ENCODE peak calls at places on chromosome X, in six cellular contexts. D, O, L, U, C and I are unnamed samples.
A peak's percentile ranks its signal among the peaks of the same experiment; 100 is the strongest.

GRCh38 chrX:150362599-150363481 is at the start of gene MAMLD1:
- DNase-seq in D (peak; percentile 63), O (peak; percentile 51), L (peak; percentile 47), U (no peak), C (peak; percentile 77), I (peak; percentile 50)

GRCh38 chrX:49242545-49243066 is 7.3 kb downstream of the CCDC22 start:
- DNase-seq in D (no peak), O (no peak), L (no peak), U (no peak), C (no peak), I (peak; percentile 3)

GRCh38 chrX:12950851-12951589 is 23.9 kb upstream of the TMSB4X start:
- DNase-seq in D (no peak), O (no peak), L (peak; percentile 78), U (peak; percentile 84), C (no peak), I (no peak)

GRCh38 chrX:7235071-7235470 is 87.1 kb upstream of the PUDP start:
- DNase-seq in D (no peak), O (no peak), L (no peak), U (no peak), C (no peak), I (no peak)

GRCh38 chrX:129930941-129931410 is 25.0 kb downstream of the UTP14A start:
- DNase-seq in D (no peak), O (no peak), L (no peak), U (no peak), C (no peak), I (no peak)

GRCh38 chrX:63713510-63713909 is 71.5 kb downstream of the ARHGEF9 start:
- DNase-seq in D (no peak), O (no peak), L (no peak), U (no peak), C (no peak), I (no peak)

GRCh38 chrX:154457491-154458115 is 478 bp upstream of the PLXNA3 start:
- DNase-seq in D (no peak), O (no peak), L (no peak), U (no peak), C (peak; percentile 56), I (no peak)

GRCh38 chrX:131778269-131779218 is 234.7 kb downstream of the OR13H1 start:
- DNase-seq in D (peak; percentile 70), O (no peak), L (peak; percentile 46), U (peak; percentile 75), C (peak; percentile 77), I (no peak)

GRCh38 chrX:129701624-129702069 is 37.1 kb upstream of the XPNPEP2 start:
- DNase-seq in D (no peak), O (no peak), L (no peak), U (no peak), C (peak; percentile 60), I (no peak)

GRCh38 chrX:15340867-15341266 is 5.5 kb upstream of the PIGA start:
- DNase-seq in D (no peak), O (no peak), L (no peak), U (no peak), C (no peak), I (no peak)
- H3K27ac ChIP-seq in D (no peak overlapping the region), O (no peak overlapping the region), L (no peak overlapping the region), U (no peak overlapping the region), C (no peak overlapping the region), I (no peak overlapping the region)

GRCh38 chrX:9682456-9682855 is 83.2 kb downstream of the GPR143 start:
- DNase-seq in D (no peak), O (no peak), L (no peak), U (no peak), C (no peak), I (no peak)
- TF ChIP-seq CTCF in D (no peak), O (no peak), L (no peak), U (no peak), C (no peak), I (no peak)

DNA sequence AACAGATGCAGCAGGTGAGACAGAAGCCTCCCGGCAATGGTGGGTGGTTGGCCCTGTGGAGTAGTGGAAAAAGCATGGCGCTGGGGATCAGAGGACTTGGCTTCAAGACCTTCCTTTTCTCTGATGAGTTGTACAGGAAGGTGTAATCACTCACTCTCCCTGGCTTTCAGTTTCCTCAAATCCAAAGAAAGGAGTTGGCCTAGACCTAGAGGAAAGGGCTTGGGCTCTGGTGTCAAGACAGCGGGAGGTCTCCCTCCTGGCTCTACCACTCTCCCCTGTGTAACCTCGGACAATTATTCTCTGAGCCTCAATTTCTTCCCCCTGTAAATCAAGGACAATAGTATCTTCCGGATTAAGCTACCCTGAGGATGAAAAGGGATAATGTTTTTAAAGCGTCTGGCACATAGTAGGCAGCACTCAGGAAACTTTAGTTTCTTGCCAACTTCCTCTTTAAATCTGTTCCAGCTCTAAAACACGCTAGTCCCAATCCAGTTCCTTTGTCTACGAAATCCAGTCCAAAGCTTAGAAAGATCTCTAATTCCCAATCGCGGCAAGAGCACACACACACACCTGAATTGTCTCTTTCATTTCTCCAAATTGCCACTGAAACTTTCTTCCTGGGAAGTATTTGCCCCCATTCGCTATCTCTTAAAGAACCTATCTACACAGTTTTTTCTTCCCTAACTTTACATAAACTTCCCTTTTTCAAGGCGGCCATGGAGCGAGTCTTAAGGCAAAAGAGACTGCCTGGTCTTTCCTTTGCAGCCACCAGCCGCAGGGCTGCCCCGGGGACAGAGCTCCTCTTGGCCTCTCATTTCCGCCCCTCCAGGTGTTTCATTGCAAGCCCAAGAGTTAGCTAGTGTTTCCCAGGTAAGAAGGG is 29.9 kb upstream of the GPC4 start:
- DNase-seq in D (no peak), O (peak; percentile 31), L (peak; percentile 10), U (peak; percentile 2), C (no peak), I (no peak)
- H3K27ac ChIP-seq in D (no peak overlapping the region), O (peak overlapping the region; percentile 27), L (no peak overlapping the region), U (no peak overlapping the region), C (no peak overlapping the region), I (no peak overlapping the region)

DNA sequence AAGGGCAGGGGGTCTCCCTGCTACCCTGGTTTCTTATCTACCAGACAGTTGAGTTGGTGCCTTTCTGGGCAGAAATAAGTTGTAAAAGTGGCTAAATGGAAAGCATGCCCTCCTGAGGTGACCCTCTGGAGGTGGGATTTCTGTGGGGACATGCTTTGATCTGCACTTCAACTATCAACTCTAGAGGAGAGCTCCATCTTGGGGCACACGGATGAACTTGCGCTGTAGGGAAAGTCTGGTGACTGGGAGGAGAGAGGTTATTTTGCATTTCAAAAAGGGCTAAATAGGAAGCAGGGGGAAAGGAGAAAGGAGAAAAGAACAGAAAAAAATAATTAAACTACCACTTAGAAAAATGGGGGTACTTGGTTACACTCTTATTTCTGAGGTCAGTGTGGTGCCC is 12.7 kb upstream of the RHOXF2B start:
- DNase-seq in D (no peak), O (no peak), L (no peak), U (no peak), C (no peak), I (no peak)
- TF ChIP-seq CTCF in D (no peak), O (peak; percentile 21), L (no peak), U (no peak), C (no peak), I (no peak)

GRCh38 chrX:45851434-45851991 is 650.8 kb upstream of the DIPK2B start:
- DNase-seq in D (no peak), O (peak; percentile 49), L (peak; percentile 50), U (peak; percentile 62), C (peak; percentile 37), I (peak; percentile 41)

GRCh38 chrX:45850197-45850774 is 649.6 kb upstream of the DIPK2B start:
- DNase-seq in D (no peak), O (no peak), L (no peak), U (peak; percentile 10), C (peak; percentile 22), I (no peak)

GRCh38 chrX:45849261-45849660 is 648.6 kb upstream of the DIPK2B start:
- DNase-seq in D (no peak), O (peak; percentile 57), L (peak; percentile 43), U (peak; percentile 42), C (no peak), I (peak; percentile 51)

GRCh38 chrX:45850775-45851433 is 650.2 kb upstream of the DIPK2B start:
- DNase-seq in D (no peak), O (no peak), L (peak; percentile 15), U (peak; percentile 40), C (peak; percentile 26), I (no peak)

GRCh38 chrX:45852884-45853283 is 652.2 kb upstream of the DIPK2B start:
- DNase-seq in D (no peak), O (no peak), L (no peak), U (no peak), C (no peak), I (no peak)
- H3K27ac ChIP-seq in D (no peak overlapping the region), O (peak overlapping the region; percentile 87), L (peak overlapping the region; percentile 96), U (no peak overlapping the region), C (no peak overlapping the region), I (no peak overlapping the region)

DNA sequence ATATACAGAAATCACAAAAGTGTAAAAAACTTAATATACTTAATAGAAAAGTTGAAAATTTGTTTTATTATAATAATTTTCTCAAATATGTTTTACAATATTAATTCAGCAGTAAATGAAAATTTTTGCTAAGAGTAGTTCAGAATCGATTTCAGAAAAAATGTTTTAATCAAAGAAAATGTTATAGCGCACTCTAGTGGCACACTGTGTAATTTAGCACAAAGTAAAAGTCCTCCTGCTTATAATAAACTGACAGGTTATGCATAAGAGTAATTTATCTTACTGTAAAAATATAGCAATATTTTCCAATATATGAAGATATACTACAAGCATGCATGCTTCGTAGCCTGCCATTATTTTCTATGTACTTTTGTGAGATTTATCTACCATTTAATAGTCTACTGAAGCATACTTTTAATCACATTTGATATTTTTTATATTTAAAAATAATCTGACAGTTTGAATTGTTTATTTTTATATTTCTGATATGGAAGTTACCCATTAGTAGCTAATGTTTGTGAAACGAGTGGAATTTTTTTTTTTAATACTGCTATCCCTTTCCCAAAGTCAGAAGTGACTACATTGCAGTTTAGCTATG is 217.9 kb upstream of the KLHL4 start:
- DNase-seq in D (no peak), O (no peak), L (no peak), U (no peak), C (no peak), I (peak; percentile 2)
- TF ChIP-seq CTCF in D (peak; percentile 68), O (peak; percentile 23), L (peak; percentile 54), U (peak; percentile 11), C (no peak), I (peak; percentile 51)